ENCODE peak calls at places on chromosomes 7 and 10, in eight cellular contexts. One of them, this sample, is unnamed.

GRCh38 chr10:71659050-71659738 is 60.4 kb downstream of the C10orf105 start:
- DNase-seq in NCI-H510A treated with DMSO at 0.1 percent for 48 hours: no peak
- DNase-seq in activated CD4-positive, alpha-beta T cell treated with anti-CD3 and anti-CD28 coated beads for 24 hours: no peak
- DNase-seq in BE2C: no peak
- DNase-seq in ovary: no peak
- DNase-seq in tibial nerve: no peak
- DNase-seq in AG10803: no peak
- DNase-seq in activated naive CD4-positive, alpha-beta T cell: no peak
- DNase-seq in this sample: peak

GRCh38 chr7:45181991-45182855 is 24.6 kb downstream of the RAMP3 start:
- DNase-seq in tibial nerve: no peak
- DNase-seq in activated naive CD4-positive, alpha-beta T cell: no peak
- DNase-seq in activated CD4-positive, alpha-beta T cell treated with anti-CD3 and anti-CD28 coated beads for 24 hours: no peak
- DNase-seq in BE2C: no peak
- DNase-seq in AG10803: no peak
- DNase-seq in NCI-H510A treated with DMSO at 0.1 percent for 48 hours: no peak
- DNase-seq in ovary: no peak
- DNase-seq in this sample: no peak

GRCh38 chr10:122051609-122052385 is 62.8 kb downstream of the TACC2 start:
- DNase-seq in activated naive CD4-positive, alpha-beta T cell: no peak
- DNase-seq in AG10803: peak
- DNase-seq in activated CD4-positive, alpha-beta T cell treated with anti-CD3 and anti-CD28 coated beads for 24 hours: no peak
- DNase-seq in BE2C: peak
- DNase-seq in tibial nerve: peak
- DNase-seq in ovary: no peak
- DNase-seq in NCI-H510A treated with DMSO at 0.1 percent for 48 hours: no peak
- DNase-seq in this sample: no peak

GRCh38 chr7:74612015-74612829 is 45.3 kb upstream of the GTF2I start:
- DNase-seq in activated CD4-positive, alpha-beta T cell treated with anti-CD3 and anti-CD28 coated beads for 24 hours: no peak
- DNase-seq in ovary: no peak
- DNase-seq in BE2C: peak
- DNase-seq in NCI-H510A treated with DMSO at 0.1 percent for 48 hours: peak
- DNase-seq in activated naive CD4-positive, alpha-beta T cell: no peak
- DNase-seq in tibial nerve: no peak
- DNase-seq in AG10803: peak
- DNase-seq in this sample: peak

GRCh38 chr7:20748853-20749252 is 37.8 kb downstream of the SP8 start:
- DNase-seq in activated CD4-positive, alpha-beta T cell treated with anti-CD3 and anti-CD28 coated beads for 24 hours: no peak
- DNase-seq in tibial nerve: no peak
- DNase-seq in NCI-H510A treated with DMSO at 0.1 percent for 48 hours: no peak
- DNase-seq in activated naive CD4-positive, alpha-beta T cell: no peak
- DNase-seq in BE2C: no peak
- DNase-seq in ovary: no peak
- DNase-seq in AG10803: no peak
- DNase-seq in this sample: no peak

GRCh38 chr10:58666024-58666423 is 153.4 kb downstream of the BICC1 start:
- DNase-seq in AG10803: no peak
- DNase-seq in tibial nerve: no peak
- DNase-seq in activated naive CD4-positive, alpha-beta T cell: no peak
- DNase-seq in BE2C: no peak
- DNase-seq in ovary: no peak
- DNase-seq in activated CD4-positive, alpha-beta T cell treated with anti-CD3 and anti-CD28 coated beads for 24 hours: no peak
- DNase-seq in NCI-H510A treated with DMSO at 0.1 percent for 48 hours: no peak
- DNase-seq in this sample: no peak

GRCh38 chr7:93958651-93959050 is 37.1 kb downstream of the GNG11 start:
- DNase-seq in NCI-H510A treated with DMSO at 0.1 percent for 48 hours: no peak
- DNase-seq in ovary: no peak
- DNase-seq in tibial nerve: no peak
- DNase-seq in BE2C: no peak
- DNase-seq in activated CD4-positive, alpha-beta T cell treated with anti-CD3 and anti-CD28 coated beads for 24 hours: no peak
- DNase-seq in activated naive CD4-positive, alpha-beta T cell: no peak
- DNase-seq in AG10803: no peak
- DNase-seq in this sample: no peak

GRCh38 chr7:22488643-22489462 is 11.1 kb downstream of the STEAP1B start:
- DNase-seq in BE2C: peak
- DNase-seq in ovary: peak
- DNase-seq in NCI-H510A treated with DMSO at 0.1 percent for 48 hours: peak
- DNase-seq in activated naive CD4-positive, alpha-beta T cell: peak
- DNase-seq in AG10803: peak
- DNase-seq in activated CD4-positive, alpha-beta T cell treated with anti-CD3 and anti-CD28 coated beads for 24 hours: peak
- DNase-seq in tibial nerve: peak
- DNase-seq in this sample: peak

GRCh38 chr7:112453505-112454171 is 3.4 kb downstream of the IFRD1 start:
- DNase-seq in tibial nerve: no peak
- DNase-seq in ovary: no peak
- DNase-seq in NCI-H510A treated with DMSO at 0.1 percent for 48 hours: no peak
- DNase-seq in AG10803: peak
- DNase-seq in activated CD4-positive, alpha-beta T cell treated with anti-CD3 and anti-CD28 coated beads for 24 hours: no peak
- DNase-seq in BE2C: no peak
- DNase-seq in activated naive CD4-positive, alpha-beta T cell: no peak
- DNase-seq in this sample: no peak

GRCh38 chr7:89474456-89474855 is 678.9 kb upstream of the TEX47 start:
- DNase-seq in tibial nerve: no peak
- DNase-seq in activated naive CD4-positive, alpha-beta T cell: no peak
- DNase-seq in NCI-H510A treated with DMSO at 0.1 percent for 48 hours: no peak
- DNase-seq in BE2C: no peak
- DNase-seq in AG10803: no peak
- DNase-seq in ovary: no peak
- DNase-seq in activated CD4-positive, alpha-beta T cell treated with anti-CD3 and anti-CD28 coated beads for 24 hours: no peak
- DNase-seq in this sample: no peak

GRCh38 chr7:104552102-104552501 is 223.7 kb downstream of the LHFPL3 start:
- DNase-seq in BE2C: no peak
- DNase-seq in NCI-H510A treated with DMSO at 0.1 percent for 48 hours: no peak
- DNase-seq in activated naive CD4-positive, alpha-beta T cell: no peak
- DNase-seq in tibial nerve: peak
- DNase-seq in ovary: peak
- DNase-seq in activated CD4-positive, alpha-beta T cell treated with anti-CD3 and anti-CD28 coated beads for 24 hours: no peak
- DNase-seq in AG10803: peak
- DNase-seq in this sample: no peak

GRCh38 chr10:14389981-14390590 is 59.4 kb upstream of the FRMD4A start:
- DNase-seq in AG10803: no peak
- DNase-seq in NCI-H510A treated with DMSO at 0.1 percent for 48 hours: no peak
- DNase-seq in ovary: no peak
- DNase-seq in activated CD4-positive, alpha-beta T cell treated with anti-CD3 and anti-CD28 coated beads for 24 hours: no peak
- DNase-seq in activated naive CD4-positive, alpha-beta T cell: no peak
- DNase-seq in tibial nerve: no peak
- DNase-seq in BE2C: no peak
- DNase-seq in this sample: no peak

GRCh38 chr7:158740013-158740656 is 35.5 kb upstream of the NCAPG2 start:
- DNase-seq in tibial nerve: no peak
- DNase-seq in ovary: peak
- DNase-seq in AG10803: peak
- DNase-seq in activated CD4-positive, alpha-beta T cell treated with anti-CD3 and anti-CD28 coated beads for 24 hours: no peak
- DNase-seq in NCI-H510A treated with DMSO at 0.1 percent for 48 hours: no peak
- DNase-seq in activated naive CD4-positive, alpha-beta T cell: no peak
- DNase-seq in BE2C: no peak
- DNase-seq in this sample: no peak

GRCh38 chr10:68876919-68877250 is 24.2 kb upstream of the DDX50 start:
- DNase-seq in NCI-H510A treated with DMSO at 0.1 percent for 48 hours: peak
- DNase-seq in BE2C: no peak
- DNase-seq in ovary: no peak
- DNase-seq in AG10803: no peak
- DNase-seq in tibial nerve: no peak
- DNase-seq in activated CD4-positive, alpha-beta T cell treated with anti-CD3 and anti-CD28 coated beads for 24 hours: no peak
- DNase-seq in activated naive CD4-positive, alpha-beta T cell: no peak
- DNase-seq in this sample: no peak

GRCh38 chr10:122301055-122301810 is 30.1 kb downstream of the BTBD16 start:
- DNase-seq in tibial nerve: no peak
- DNase-seq in ovary: no peak
- DNase-seq in NCI-H510A treated with DMSO at 0.1 percent for 48 hours: no peak
- DNase-seq in activated CD4-positive, alpha-beta T cell treated with anti-CD3 and anti-CD28 coated beads for 24 hours: no peak
- DNase-seq in activated naive CD4-positive, alpha-beta T cell: no peak
- DNase-seq in AG10803: peak
- DNase-seq in BE2C: no peak
- DNase-seq in this sample: no peak

GRCh38 chr7:47458057-47458456 is 123.9 kb downstream of the TNS3 start:
- DNase-seq in ovary: peak
- DNase-seq in tibial nerve: peak
- DNase-seq in activated CD4-positive, alpha-beta T cell treated with anti-CD3 and anti-CD28 coated beads for 24 hours: no peak
- DNase-seq in AG10803: peak
- DNase-seq in NCI-H510A treated with DMSO at 0.1 percent for 48 hours: no peak
- DNase-seq in activated naive CD4-positive, alpha-beta T cell: no peak
- DNase-seq in BE2C: no peak
- DNase-seq in this sample: no peak

GRCh38 chr7:134435161-134435920 is 23.6 kb downstream of the AKR1B1 start:
- DNase-seq in ovary: no peak
- DNase-seq in AG10803: peak
- DNase-seq in NCI-H510A treated with DMSO at 0.1 percent for 48 hours: no peak
- DNase-seq in activated CD4-positive, alpha-beta T cell treated with anti-CD3 and anti-CD28 coated beads for 24 hours: no peak
- DNase-seq in BE2C: no peak
- DNase-seq in activated naive CD4-positive, alpha-beta T cell: no peak
- DNase-seq in tibial nerve: no peak
- DNase-seq in this sample: no peak

GRCh38 chr10:558331-558730 is 131.1 kb downstream of the DIP2C start:
- DNase-seq in ovary: no peak
- DNase-seq in activated naive CD4-positive, alpha-beta T cell: no peak
- DNase-seq in NCI-H510A treated with DMSO at 0.1 percent for 48 hours: no peak
- DNase-seq in activated CD4-positive, alpha-beta T cell treated with anti-CD3 and anti-CD28 coated beads for 24 hours: no peak
- DNase-seq in tibial nerve: no peak
- DNase-seq in BE2C: no peak
- DNase-seq in AG10803: no peak
- DNase-seq in this sample: no peak

GRCh38 chr10:97000487-97001182 is 168.5 kb downstream of the LCOR start:
- DNase-seq in activated CD4-positive, alpha-beta T cell treated with anti-CD3 and anti-CD28 coated beads for 24 hours: no peak
- DNase-seq in AG10803: no peak
- DNase-seq in NCI-H510A treated with DMSO at 0.1 percent for 48 hours: peak
- DNase-seq in BE2C: no peak
- DNase-seq in ovary: no peak
- DNase-seq in activated naive CD4-positive, alpha-beta T cell: no peak
- DNase-seq in tibial nerve: no peak
- DNase-seq in this sample: no peak

GRCh38 chr10:9311702-9312499 is 1257.4 kb downstream of the GATA3 start:
- DNase-seq in NCI-H510A treated with DMSO at 0.1 percent for 48 hours: no peak
- DNase-seq in activated CD4-positive, alpha-beta T cell treated with anti-CD3 and anti-CD28 coated beads for 24 hours: no peak
- DNase-seq in BE2C: no peak
- DNase-seq in ovary: no peak
- DNase-seq in tibial nerve: no peak
- DNase-seq in AG10803: no peak
- DNase-seq in activated naive CD4-positive, alpha-beta T cell: no peak
- DNase-seq in this sample: no peak

GRCh38 chr10:61110188-61110844 is 166.3 kb upstream of the RHOBTB1 start:
- DNase-seq in NCI-H510A treated with DMSO at 0.1 percent for 48 hours: no peak
- DNase-seq in activated CD4-positive, alpha-beta T cell treated with anti-CD3 and anti-CD28 coated beads for 24 hours: no peak
- DNase-seq in ovary: no peak
- DNase-seq in activated naive CD4-positive, alpha-beta T cell: no peak
- DNase-seq in tibial nerve: no peak
- DNase-seq in AG10803: no peak
- DNase-seq in BE2C: no peak
- DNase-seq in this sample: no peak

GRCh38 chr10:86659161-86659691 is 4.9 kb downstream of the OPN4 start:
- DNase-seq in AG10803: no peak
- DNase-seq in BE2C: peak
- DNase-seq in activated naive CD4-positive, alpha-beta T cell: no peak
- DNase-seq in tibial nerve: no peak
- DNase-seq in NCI-H510A treated with DMSO at 0.1 percent for 48 hours: no peak
- DNase-seq in ovary: peak
- DNase-seq in activated CD4-positive, alpha-beta T cell treated with anti-CD3 and anti-CD28 coated beads for 24 hours: no peak
- DNase-seq in this sample: no peak

GRCh38 chr10:93431361-93431760 is 50.8 kb downstream of the MYOF start:
- DNase-seq in tibial nerve: no peak
- DNase-seq in AG10803: no peak
- DNase-seq in NCI-H510A treated with DMSO at 0.1 percent for 48 hours: no peak
- DNase-seq in activated CD4-positive, alpha-beta T cell treated with anti-CD3 and anti-CD28 coated beads for 24 hours: no peak
- DNase-seq in activated naive CD4-positive, alpha-beta T cell: no peak
- DNase-seq in BE2C: no peak
- DNase-seq in ovary: no peak
- DNase-seq in this sample: no peak

GRCh38 chr7:55400191-55400590 is 35.1 kb downstream of the LANCL2 start:
- DNase-seq in BE2C: no peak
- DNase-seq in activated naive CD4-positive, alpha-beta T cell: no peak
- DNase-seq in tibial nerve: no peak
- DNase-seq in NCI-H510A treated with DMSO at 0.1 percent for 48 hours: no peak
- DNase-seq in ovary: no peak
- DNase-seq in AG10803: no peak
- DNase-seq in activated CD4-positive, alpha-beta T cell treated with anti-CD3 and anti-CD28 coated beads for 24 hours: no peak
- DNase-seq in this sample: no peak

GRCh38 chr10:113056468-113057021 is 106.5 kb downstream of the TCF7L2 start:
- DNase-seq in NCI-H510A treated with DMSO at 0.1 percent for 48 hours: no peak
- DNase-seq in activated naive CD4-positive, alpha-beta T cell: no peak
- DNase-seq in tibial nerve: no peak
- DNase-seq in BE2C: no peak
- DNase-seq in ovary: no peak
- DNase-seq in activated CD4-positive, alpha-beta T cell treated with anti-CD3 and anti-CD28 coated beads for 24 hours: no peak
- DNase-seq in AG10803: peak
- DNase-seq in this sample: no peak

GRCh38 chr7:28163955-28164354 is 16.6 kb downstream of the JAZF1 start:
- DNase-seq in ovary: no peak
- DNase-seq in tibial nerve: no peak
- DNase-seq in activated CD4-positive, alpha-beta T cell treated with anti-CD3 and anti-CD28 coated beads for 24 hours: no peak
- DNase-seq in BE2C: no peak
- DNase-seq in NCI-H510A treated with DMSO at 0.1 percent for 48 hours: no peak
- DNase-seq in AG10803: peak
- DNase-seq in activated naive CD4-positive, alpha-beta T cell: no peak
- DNase-seq in this sample: no peak

GRCh38 chr7:101400751-101401150 is 38.1 kb downstream of the COL26A1 start:
- DNase-seq in AG10803: no peak
- DNase-seq in BE2C: no peak
- DNase-seq in ovary: no peak
- DNase-seq in tibial nerve: no peak
- DNase-seq in activated CD4-positive, alpha-beta T cell treated with anti-CD3 and anti-CD28 coated beads for 24 hours: no peak
- DNase-seq in NCI-H510A treated with DMSO at 0.1 percent for 48 hours: no peak
- DNase-seq in activated naive CD4-positive, alpha-beta T cell: no peak
- DNase-seq in this sample: no peak

This sample was measured in COR-L47.